ENCODE peak calls at places on chromosomes 4 and X, in four cellular contexts. One of them, this sample, is unnamed.

GRCh38 chrX:143669395-143669794 is 33.5 kb upstream of the SLITRK4 start:
- DNase-seq in fibroblast of the aortic adventitia: no peak
- DNase-seq in fibroblast of lung: no peak
- DNase-seq in body of pancreas: no peak
- DNase-seq in this sample: no peak

GRCh38 chrX:13387656-13388421 is 68.0 kb upstream of the ATXN3L start:
- DNase-seq in fibroblast of the aortic adventitia: peak; percentile 67
- DNase-seq in fibroblast of lung: no peak
- DNase-seq in body of pancreas: no peak
- DNase-seq in this sample: no peak

GRCh38 chr4:158810487-158811215 is 41.8 kb downstream of the FNIP2 start:
- DNase-seq in fibroblast of the aortic adventitia: peak; percentile 100
- DNase-seq in fibroblast of lung: peak; percentile 89
- DNase-seq in body of pancreas: peak; percentile 75
- DNase-seq in this sample: no peak

GRCh38 chr4:88975925-88976511 is 81.0 kb downstream of the FAM13A start:
- DNase-seq in fibroblast of the aortic adventitia: no peak
- DNase-seq in fibroblast of lung: no peak
- DNase-seq in body of pancreas: no peak
- DNase-seq in this sample: no peak

GRCh38 chrX:154436597-154437397 is at the start of gene GDI1:
- DNase-seq in fibroblast of the aortic adventitia: peak; percentile 23
- DNase-seq in fibroblast of lung: peak; percentile 31
- DNase-seq in body of pancreas: peak; percentile 41
- DNase-seq in this sample: peak; percentile 46

GRCh38 chr4:32658019-32658418 is 1937.8 kb downstream of the PCDH7 start:
- DNase-seq in fibroblast of the aortic adventitia: no peak
- DNase-seq in fibroblast of lung: no peak
- DNase-seq in body of pancreas: no peak
- DNase-seq in this sample: no peak

GRCh38 chr4:126466848-126467247 is 1152.1 kb downstream of the FAT4 start:
- DNase-seq in fibroblast of the aortic adventitia: no peak
- DNase-seq in fibroblast of lung: no peak
- DNase-seq in body of pancreas: no peak
- DNase-seq in this sample: no peak

GRCh38 chr4:38489924-38490639 is 173.9 kb upstream of the KLF3 start:
- DNase-seq in fibroblast of the aortic adventitia: peak; percentile 32
- DNase-seq in fibroblast of lung: peak; percentile 25
- DNase-seq in body of pancreas: peak; percentile 15
- DNase-seq in this sample: peak; percentile 14

GRCh38 chr4:24799544-24800272 is 4.3 kb downstream of the SOD3 start:
- DNase-seq in fibroblast of the aortic adventitia: no peak
- DNase-seq in fibroblast of lung: no peak
- DNase-seq in body of pancreas: no peak
- DNase-seq in this sample: peak; percentile 31

GRCh38 chr4:76585897-76586360 is 150.9 kb downstream of the SHROOM3 start:
- DNase-seq in fibroblast of the aortic adventitia: no peak
- DNase-seq in fibroblast of lung: no peak
- DNase-seq in body of pancreas: peak; percentile 95
- DNase-seq in this sample: peak; percentile 67

GRCh38 chr4:176123710-176124407 is 58.2 kb downstream of the WDR17 start:
- DNase-seq in fibroblast of the aortic adventitia: peak; percentile 8
- DNase-seq in fibroblast of lung: peak; percentile 17
- DNase-seq in body of pancreas: peak; percentile 50
- DNase-seq in this sample: peak; percentile 15

GRCh38 chrX:10630320-10630719 is 9.9 kb upstream of the MID1 start:
- DNase-seq in fibroblast of the aortic adventitia: no peak
- DNase-seq in fibroblast of lung: no peak
- DNase-seq in body of pancreas: no peak
- DNase-seq in this sample: no peak

GRCh38 chr4:16066586-16067128 is 17.2 kb downstream of the PROM1 start:
- DNase-seq in fibroblast of the aortic adventitia: no peak
- DNase-seq in fibroblast of lung: no peak
- DNase-seq in body of pancreas: no peak
- DNase-seq in this sample: no peak

GRCh38 chr4:16788893-16789292 is 109.6 kb downstream of the LDB2 start:
- DNase-seq in fibroblast of the aortic adventitia: no peak
- DNase-seq in fibroblast of lung: no peak
- DNase-seq in body of pancreas: no peak
- DNase-seq in this sample: no peak

GRCh38 chr4:15353207-15353606 is 74.6 kb upstream of the C1QTNF7 start:
- DNase-seq in fibroblast of the aortic adventitia: no peak
- DNase-seq in fibroblast of lung: peak; percentile 73
- DNase-seq in body of pancreas: no peak
- DNase-seq in this sample: no peak

GRCh38 chrX:11619426-11619825 is 46.3 kb downstream of the ARHGAP6 start:
- DNase-seq in fibroblast of the aortic adventitia: peak; percentile 91
- DNase-seq in fibroblast of lung: peak; percentile 65
- DNase-seq in body of pancreas: no peak
- DNase-seq in this sample: no peak

GRCh38 chrX:76427560-76428242 is at the start of gene MAGEE1:
- DNase-seq in fibroblast of the aortic adventitia: peak; percentile 64
- DNase-seq in fibroblast of lung: peak; percentile 43
- DNase-seq in body of pancreas: peak; percentile 76
- DNase-seq in this sample: peak; percentile 65

GRCh38 chr4:188955066-188955465 is 815.8 kb downstream of the TRIML1 start:
- DNase-seq in fibroblast of the aortic adventitia: no peak
- DNase-seq in fibroblast of lung: no peak
- DNase-seq in body of pancreas: no peak
- DNase-seq in this sample: no peak

GRCh38 chr4:172962564-172963353 is 205.9 kb upstream of the GALNT7 start:
- DNase-seq in fibroblast of the aortic adventitia: peak; percentile 90
- DNase-seq in fibroblast of lung: peak; percentile 98
- DNase-seq in body of pancreas: peak; percentile 75
- DNase-seq in this sample: no peak

GRCh38 chr4:75678473-75678872 is 5.3 kb upstream of the G3BP2 start:
- DNase-seq in fibroblast of the aortic adventitia: no peak
- DNase-seq in fibroblast of lung: no peak
- DNase-seq in body of pancreas: no peak
- DNase-seq in this sample: no peak

GRCh38 chr4:141645611-141646340 is 9.4 kb downstream of the IL15 start:
- DNase-seq in fibroblast of the aortic adventitia: peak; percentile 76
- DNase-seq in fibroblast of lung: peak; percentile 58
- DNase-seq in body of pancreas: no peak
- DNase-seq in this sample: no peak

GRCh38 chr4:173442223-173442932 is 43.5 kb upstream of the SCRG1 start:
- DNase-seq in fibroblast of the aortic adventitia: no peak
- DNase-seq in fibroblast of lung: no peak
- DNase-seq in body of pancreas: no peak
- DNase-seq in this sample: no peak

GRCh38 chrX:97416461-97416860 is 532.8 kb downstream of the RPA4 start:
- DNase-seq in fibroblast of the aortic adventitia: no peak
- DNase-seq in fibroblast of lung: no peak
- DNase-seq in body of pancreas: no peak
- DNase-seq in this sample: no peak

GRCh38 chrX:3262906-3263305 is 83.5 kb downstream of the MXRA5 start:
- DNase-seq in fibroblast of the aortic adventitia: peak; percentile 84
- DNase-seq in fibroblast of lung: peak; percentile 85
- DNase-seq in body of pancreas: peak; percentile 9
- DNase-seq in this sample: no peak

GRCh38 chr4:96183630-96184029 is 343.7 kb downstream of the PDHA2 start:
- DNase-seq in fibroblast of the aortic adventitia: no peak
- DNase-seq in fibroblast of lung: no peak
- DNase-seq in body of pancreas: peak; percentile 41
- DNase-seq in this sample: no peak

GRCh38 chr4:79574741-79575451 is 166.9 kb upstream of the GK2 start:
- DNase-seq in fibroblast of the aortic adventitia: no peak
- DNase-seq in fibroblast of lung: no peak
- DNase-seq in body of pancreas: no peak
- DNase-seq in this sample: no peak

GRCh38 chr4:145557720-145558119 is 61.5 kb upstream of the MMAA start:
- DNase-seq in fibroblast of the aortic adventitia: peak; percentile 78
- DNase-seq in fibroblast of lung: peak; percentile 82
- DNase-seq in body of pancreas: peak; percentile 65
- DNase-seq in this sample: peak; percentile 56

GRCh38 chr4:183142566-183143545 is 43.8 kb downstream of the WWC2 start:
- DNase-seq in fibroblast of the aortic adventitia: peak; percentile 72
- DNase-seq in fibroblast of lung: peak; percentile 75
- DNase-seq in body of pancreas: peak; percentile 82
- DNase-seq in this sample: no peak

GRCh38 chr4:8910100-8910821 is 38.6 kb upstream of the HMX1 start:
- DNase-seq in fibroblast of the aortic adventitia: no peak
- DNase-seq in fibroblast of lung: no peak
- DNase-seq in body of pancreas: no peak
- DNase-seq in this sample: peak; percentile 3

GRCh38 chr4:162727232-162727631 is 439.5 kb downstream of the NAF1 start:
- DNase-seq in fibroblast of the aortic adventitia: no peak
- DNase-seq in fibroblast of lung: no peak
- DNase-seq in body of pancreas: no peak
- DNase-seq in this sample: no peak

GRCh38 chrX:141935645-141936044 is 32.0 kb downstream of the MAGEC1 start:
- DNase-seq in fibroblast of the aortic adventitia: no peak
- DNase-seq in fibroblast of lung: no peak
- DNase-seq in body of pancreas: no peak
- DNase-seq in this sample: no peak

GRCh38 chrX:141936080-141936479 is 32.4 kb downstream of the MAGEC1 start:
- DNase-seq in fibroblast of the aortic adventitia: no peak
- DNase-seq in fibroblast of lung: peak; percentile 25
- DNase-seq in body of pancreas: no peak
- DNase-seq in this sample: no peak
- TF ChIP-seq CTCF in fibroblast of the aortic adventitia: no peak
- TF ChIP-seq CTCF in fibroblast of lung: peak; percentile 40
- TF ChIP-seq CTCF in body of pancreas: no peak
- TF ChIP-seq CTCF in this sample: no peak

GRCh38 chr4:138975225-138975624 is 40.4 kb upstream of the NOCT start:
- DNase-seq in fibroblast of the aortic adventitia: no peak
- DNase-seq in fibroblast of lung: no peak
- DNase-seq in body of pancreas: no peak
- DNase-seq in this sample: no peak
- TF ChIP-seq CTCF in fibroblast of the aortic adventitia: no peak
- TF ChIP-seq CTCF in fibroblast of lung: no peak
- TF ChIP-seq CTCF in body of pancreas: no peak
- TF ChIP-seq CTCF in this sample: peak; percentile 23

DNA sequence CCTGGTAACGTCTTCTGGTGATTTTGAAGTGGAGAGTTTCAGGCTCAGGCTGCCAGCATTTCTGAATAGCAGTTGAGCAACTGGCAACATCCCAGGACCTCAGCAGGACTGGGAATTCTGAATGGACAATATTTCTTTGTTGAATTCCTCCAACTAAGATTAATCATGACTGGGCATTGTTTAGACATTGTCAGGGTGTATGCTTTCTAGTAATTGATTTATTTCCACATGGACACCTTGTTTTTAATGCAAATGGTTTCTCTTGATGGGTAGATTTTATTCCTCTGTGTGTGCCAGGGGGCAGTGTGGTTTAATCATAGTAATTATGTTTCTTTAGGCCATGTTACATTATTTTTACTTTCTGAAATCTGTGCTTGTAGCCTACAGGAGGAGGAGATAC is 1004.7 kb upstream of the LCORL start:
- DNase-seq in fibroblast of the aortic adventitia: peak; percentile 1
- DNase-seq in fibroblast of lung: peak; percentile 11
- DNase-seq in body of pancreas: peak; percentile 44
- DNase-seq in this sample: no peak
- TF ChIP-seq CTCF in fibroblast of the aortic adventitia: no peak
- TF ChIP-seq CTCF in fibroblast of lung: no peak
- TF ChIP-seq CTCF in body of pancreas: no peak
- TF ChIP-seq CTCF in this sample: no peak

DNA sequence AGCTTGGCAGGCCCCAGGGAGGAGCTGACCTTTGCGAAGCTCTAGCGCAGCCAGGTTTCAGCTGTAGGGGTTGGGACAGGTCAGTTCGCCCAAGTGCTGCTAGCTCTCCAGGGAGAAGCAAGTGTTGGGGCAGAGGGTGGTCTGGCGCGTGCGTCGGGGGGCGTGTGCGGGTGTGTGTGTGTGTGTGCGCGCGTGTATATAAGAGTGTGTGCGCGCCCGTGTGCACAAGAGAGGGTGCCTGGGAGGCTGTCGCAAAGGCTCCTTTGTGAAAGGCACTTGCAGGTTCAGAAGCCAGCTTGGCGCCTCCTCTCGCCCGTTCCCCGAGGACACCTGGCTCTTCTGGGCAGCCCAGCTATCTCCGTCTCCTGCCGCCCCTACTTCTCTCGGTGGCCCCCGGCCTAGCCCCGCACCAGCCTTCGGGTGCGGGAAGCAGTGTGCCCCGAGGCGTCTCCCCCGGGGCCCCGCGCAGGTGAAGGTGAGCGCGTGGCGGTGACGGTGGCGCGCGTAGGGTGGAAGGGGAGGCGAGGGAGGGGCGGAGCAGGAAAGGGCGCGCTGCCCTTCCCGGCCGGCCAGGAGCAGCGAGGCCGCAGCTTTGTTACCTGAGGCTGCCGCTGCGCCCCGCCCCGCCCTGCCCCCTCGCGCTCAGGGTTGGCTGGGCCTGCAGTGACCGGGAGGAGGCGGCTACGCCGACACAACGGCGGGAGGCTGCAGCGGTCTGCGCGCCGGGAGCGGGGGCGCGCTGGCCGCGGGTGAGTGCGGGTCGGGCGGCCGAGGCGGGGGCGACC is at the start of gene FHDC1:
- DNase-seq in fibroblast of the aortic adventitia: no peak
- DNase-seq in fibroblast of lung: no peak
- DNase-seq in body of pancreas: peak; percentile 89
- DNase-seq in this sample: peak; percentile 39
- TF ChIP-seq CTCF in fibroblast of the aortic adventitia: no peak
- TF ChIP-seq CTCF in fibroblast of lung: no peak
- TF ChIP-seq CTCF in body of pancreas: peak; percentile 7
- TF ChIP-seq CTCF in this sample: no peak

DNA sequence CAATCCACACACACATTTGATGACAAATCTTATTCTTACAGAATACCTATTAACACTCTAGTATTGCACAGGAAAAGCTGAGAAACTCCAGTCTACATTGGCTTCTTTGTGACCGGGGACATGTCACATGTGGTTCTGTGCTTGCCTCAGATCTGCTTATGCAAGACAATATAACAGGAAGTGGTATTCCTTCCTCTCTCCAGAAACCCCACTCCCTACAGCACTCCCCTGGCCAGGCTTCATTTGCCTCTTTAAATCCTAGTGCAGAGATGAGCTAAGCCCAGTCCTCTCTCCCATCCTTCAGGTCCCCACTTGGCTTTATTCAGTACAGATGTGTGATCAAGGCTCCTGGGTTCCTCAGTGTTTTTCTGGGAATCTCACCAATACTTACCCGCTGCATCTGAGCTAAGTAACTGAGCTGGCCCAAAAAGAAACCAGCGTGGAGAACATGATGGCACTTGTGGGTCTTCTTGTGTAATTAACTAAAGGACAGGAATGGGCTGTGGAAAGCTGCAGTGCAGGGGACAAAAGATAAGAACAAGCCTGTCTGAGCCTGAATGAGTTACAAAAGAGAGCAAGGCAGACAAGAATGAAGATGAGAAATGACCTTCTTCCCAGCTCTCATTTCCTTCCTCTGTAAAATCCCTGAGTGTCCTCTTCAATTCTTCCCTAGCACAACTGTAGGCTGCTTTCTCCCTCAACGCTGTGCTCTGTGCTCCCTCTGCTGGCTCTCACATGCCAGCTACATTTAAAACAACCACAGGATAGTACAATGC is 105.6 kb downstream of the HNRNPD start:
- DNase-seq in fibroblast of the aortic adventitia: peak; percentile 64
- DNase-seq in fibroblast of lung: peak; percentile 58
- DNase-seq in body of pancreas: peak; percentile 59
- DNase-seq in this sample: peak; percentile 40
- TF ChIP-seq CTCF in fibroblast of the aortic adventitia: peak; percentile 87
- TF ChIP-seq CTCF in fibroblast of lung: peak; percentile 89
- TF ChIP-seq CTCF in body of pancreas: peak; percentile 70
- TF ChIP-seq CTCF in this sample: peak; percentile 45

This sample was measured in endothelial cell.